ENCODE peak calls at places on chromosomes 13 and 19, in five cellular contexts. V is non-pigmented ciliary epithelial cell, D is NCI-H345, G is left ventricle myocardium superior, J is body of pancreas. C is an unnamed sample.

GRCh38 chr13:37899753-37900152 is 30.2 kb upstream of the TRPC4 start:
- DNase-seq in V (no peak), D (no peak), G (no peak), J (peak; percentile 12), C (peak; percentile 13)

GRCh38 chr19:43743059-43743458 is 11.7 kb downstream of the SMG9 start:
- DNase-seq in V (peak; percentile 75), D (no peak), G (no peak), J (no peak), C (no peak)

GRCh38 chr19:47608908-47609879 is at the start of gene BICRA:
- DNase-seq in V (no peak), D (peak; percentile 62), G (peak; percentile 93), J (peak; percentile 87), C (peak; percentile 93)

GRCh38 chr19:290539-291521 is at the start of gene PLPP2:
- DNase-seq in V (no peak), D (peak; percentile 87), G (no peak), J (peak; percentile 78), C (peak; percentile 91)

GRCh38 chr19:6062274-6062673 is 48.0 kb downstream of the RFX2 start:
- DNase-seq in V (no peak), D (no peak), G (no peak), J (no peak), C (no peak)

GRCh38 chr13:57629821-57630235 is 1.7 kb upstream of the PCDH17 start:
- DNase-seq in V (no peak), D (peak; percentile 98), G (peak; percentile 91), J (peak; percentile 88), C (no peak)

GRCh38 chr19:805600-806550 is 8.6 kb downstream of the PTBP1 start:
- DNase-seq in V (no peak), D (no peak), G (peak; percentile 34), J (no peak), C (no peak)

GRCh38 chr19:39531834-39532232 is 819 bp downstream of the EID2B start:
- DNase-seq in V (no peak), D (no peak), G (no peak), J (no peak), C (no peak)

GRCh38 chr13:71865858-71866172 is 1.2 kb downstream of the DACH1 start:
- DNase-seq in V (no peak), D (peak; percentile 39), G (no peak), J (no peak), C (peak; percentile 0)

GRCh38 chr19:7149956-7150705 is 80.6 kb downstream of the ZNF557 start:
- DNase-seq in V (no peak), D (no peak), G (no peak), J (no peak), C (no peak)

GRCh38 chr19:18796239-18796638 is 5.1 kb upstream of the COMP start:
- DNase-seq in V (no peak), D (no peak), G (no peak), J (no peak), C (no peak)

GRCh38 chr19:48466571-48467325 is 2.4 kb upstream of the CYTH2 start:
- DNase-seq in V (no peak), D (no peak), G (no peak), J (no peak), C (no peak)

GRCh38 chr13:33153421-33154381 is 131.9 kb downstream of the STARD13 start:
- DNase-seq in V (no peak), D (no peak), G (peak; percentile 65), J (no peak), C (no peak)

GRCh38 chr13:50387124-50387581 is 371.9 kb downstream of the KCNRG start:
- DNase-seq in V (no peak), D (no peak), G (peak; percentile 79), J (peak; percentile 34), C (peak; percentile 30)

GRCh38 chr13:31115616-31116015 is 46.1 kb downstream of the HSPH1 start:
- DNase-seq in V (no peak), D (peak; percentile 44), G (no peak), J (no peak), C (no peak)

GRCh38 chr13:76937416-76937815 is 10.9 kb upstream of the ACOD1 start:
- DNase-seq in V (peak; percentile 92), D (no peak), G (no peak), J (no peak), C (peak; percentile 2)

GRCh38 chr13:21632196-21632595 is 28.2 kb upstream of the MICU2 start:
- DNase-seq in V (no peak), D (no peak), G (no peak), J (no peak), C (no peak)

GRCh38 chr19:11031421-11032070 is 57.7 kb upstream of the LDLR start:
- DNase-seq in V (no peak), D (peak; percentile 0), G (no peak), J (no peak), C (no peak)

GRCh38 chr19:7832781-7833180 is 2.8 kb downstream of the EVI5L start:
- DNase-seq in V (no peak), D (no peak), G (no peak), J (no peak), C (no peak)

GRCh38 chr13:38688674-38689073 is 1.8 kb downstream of the FREM2 start:
- DNase-seq in V (no peak), D (no peak), G (no peak), J (peak; percentile 19), C (no peak)

GRCh38 chr13:43377955-43378354 is 354.6 kb downstream of the DNAJC15 start:
- DNase-seq in V (no peak), D (no peak), G (no peak), J (no peak), C (no peak)

GRCh38 chr13:100156786-100157185 is 67.9 kb downstream of the PCCA start:
- DNase-seq in V (no peak), D (no peak), G (no peak), J (no peak), C (no peak)

GRCh38 chr13:30032263-30032662 is 181.8 kb upstream of the UBL3 start:
- DNase-seq in V (no peak), D (no peak), G (no peak), J (no peak), C (no peak)

GRCh38 chr19:47485210-47485609 is 1.2 kb upstream of the KPTN start:
- DNase-seq in V (no peak), D (no peak), G (no peak), J (no peak), C (no peak)

GRCh38 chr13:112898786-112899617 is 70.0 kb upstream of the MCF2L start:
- DNase-seq in V (no peak), D (no peak), G (peak; percentile 11), J (no peak), C (no peak)

GRCh38 chr13:111486331-111486730 is 165.9 kb downstream of the TEX29 start:
- DNase-seq in V (no peak), D (no peak), G (no peak), J (no peak), C (no peak)

GRCh38 chr19:29526730-29527499 is 1.1 kb downstream of the VSTM2B start:
- DNase-seq in V (no peak), D (peak; percentile 69), G (no peak), J (no peak), C (no peak)

GRCh38 chr19:57068326-57068725 is 51.5 kb upstream of the USP29 start:
- DNase-seq in V (no peak), D (no peak), G (no peak), J (no peak), C (no peak)

GRCh38 chr13:67229438-67230242 is 496 bp downstream of the PCDH9 start:
- DNase-seq in V (no peak), D (peak; percentile 60), G (no peak), J (no peak), C (no peak)

C was measured in Calu3.